ENCODE peak calls at places on chromosomes 3 and 15, in nine cellular contexts. One of them, this sample, is unnamed. For H3K36me3, the result is how much of the 10 kb centered on the place peaks cover.

GRCh38 chr15:90266485-90266884 is 1.0 kb downstream of the NGRN start:
- DNase-seq in cardiac muscle cell: peak
- DNase-seq in PC-9: no peak
- DNase-seq in CD4-positive, CD25-positive, alpha-beta regulatory T cell: peak
- DNase-seq in fibroblast of lung: peak
- DNase-seq in keratinocyte: no peak
- DNase-seq in A673: peak
- DNase-seq in kidney epithelial cell: no peak
- DNase-seq in CD8-positive, alpha-beta memory T cell: peak
- DNase-seq in this sample: no peak

GRCh38 chr3:100850156-100850555 is 140.9 kb downstream of the TFG start:
- DNase-seq in cardiac muscle cell: no peak
- DNase-seq in PC-9: no peak
- DNase-seq in CD4-positive, CD25-positive, alpha-beta regulatory T cell: no peak
- DNase-seq in fibroblast of lung: no peak
- DNase-seq in keratinocyte: no peak
- DNase-seq in A673: no peak
- DNase-seq in kidney epithelial cell: no peak
- DNase-seq in CD8-positive, alpha-beta memory T cell: no peak
- DNase-seq in this sample: no peak

GRCh38 chr3:197471221-197472010 is 84.4 kb downstream of the BDH1 start:
- DNase-seq in cardiac muscle cell: no peak
- DNase-seq in PC-9: no peak
- DNase-seq in CD4-positive, CD25-positive, alpha-beta regulatory T cell: no peak
- DNase-seq in fibroblast of lung: no peak
- DNase-seq in keratinocyte: no peak
- DNase-seq in A673: no peak
- DNase-seq in kidney epithelial cell: no peak
- DNase-seq in CD8-positive, alpha-beta memory T cell: no peak
- DNase-seq in this sample: no peak

GRCh38 chr3:46297658-46298423 is 55.6 kb downstream of the CCR3 start:
- DNase-seq in cardiac muscle cell: peak
- DNase-seq in PC-9: no peak
- DNase-seq in CD4-positive, CD25-positive, alpha-beta regulatory T cell: no peak
- DNase-seq in fibroblast of lung: no peak
- DNase-seq in keratinocyte: peak
- DNase-seq in A673: no peak
- DNase-seq in kidney epithelial cell: no peak
- DNase-seq in CD8-positive, alpha-beta memory T cell: no peak
- DNase-seq in this sample: no peak

GRCh38 chr15:52786436-52787122 is 3.6 kb downstream of the ONECUT1 start:
- DNase-seq in cardiac muscle cell: no peak
- DNase-seq in PC-9: no peak
- DNase-seq in CD4-positive, CD25-positive, alpha-beta regulatory T cell: no peak
- DNase-seq in fibroblast of lung: no peak
- DNase-seq in keratinocyte: no peak
- DNase-seq in A673: no peak
- DNase-seq in kidney epithelial cell: no peak
- DNase-seq in CD8-positive, alpha-beta memory T cell: no peak
- DNase-seq in this sample: no peak

GRCh38 chr15:71790081-71790480 is 20.3 kb upstream of the NR2E3 start:
- DNase-seq in cardiac muscle cell: no peak
- DNase-seq in PC-9: peak
- DNase-seq in CD4-positive, CD25-positive, alpha-beta regulatory T cell: no peak
- DNase-seq in fibroblast of lung: no peak
- DNase-seq in keratinocyte: peak
- DNase-seq in A673: no peak
- DNase-seq in kidney epithelial cell: no peak
- DNase-seq in CD8-positive, alpha-beta memory T cell: no peak
- DNase-seq in this sample: no peak

GRCh38 chr15:77546870-77547269 is 85.8 kb downstream of the LINGO1 start:
- DNase-seq in cardiac muscle cell: no peak
- DNase-seq in PC-9: no peak
- DNase-seq in CD4-positive, CD25-positive, alpha-beta regulatory T cell: no peak
- DNase-seq in fibroblast of lung: no peak
- DNase-seq in keratinocyte: no peak
- DNase-seq in A673: peak
- DNase-seq in kidney epithelial cell: no peak
- DNase-seq in CD8-positive, alpha-beta memory T cell: no peak
- DNase-seq in this sample: no peak

GRCh38 chr3:13105851-13106250 is 32.6 kb upstream of the IQSEC1 start:
- DNase-seq in cardiac muscle cell: no peak
- DNase-seq in PC-9: no peak
- DNase-seq in CD4-positive, CD25-positive, alpha-beta regulatory T cell: no peak
- DNase-seq in fibroblast of lung: no peak
- DNase-seq in keratinocyte: no peak
- DNase-seq in A673: no peak
- DNase-seq in kidney epithelial cell: no peak
- DNase-seq in CD8-positive, alpha-beta memory T cell: no peak
- DNase-seq in this sample: no peak

GRCh38 chr3:126551066-126551838 is 7.5 kb downstream of the C3orf22 start:
- DNase-seq in cardiac muscle cell: no peak
- DNase-seq in PC-9: no peak
- DNase-seq in CD4-positive, CD25-positive, alpha-beta regulatory T cell: no peak
- DNase-seq in fibroblast of lung: no peak
- DNase-seq in keratinocyte: no peak
- DNase-seq in A673: no peak
- DNase-seq in kidney epithelial cell: no peak
- DNase-seq in CD8-positive, alpha-beta memory T cell: no peak
- DNase-seq in this sample: no peak

GRCh38 chr3:33523093-33523667 is 83.0 kb upstream of the UBP1 start:
- DNase-seq in cardiac muscle cell: no peak
- DNase-seq in PC-9: no peak
- DNase-seq in CD4-positive, CD25-positive, alpha-beta regulatory T cell: no peak
- DNase-seq in fibroblast of lung: no peak
- DNase-seq in keratinocyte: no peak
- DNase-seq in A673: no peak
- DNase-seq in kidney epithelial cell: no peak
- DNase-seq in CD8-positive, alpha-beta memory T cell: no peak
- DNase-seq in this sample: no peak

GRCh38 chr15:63401078-63401477 is 19.4 kb upstream of the CA12 start:
- DNase-seq in cardiac muscle cell: no peak
- DNase-seq in PC-9: no peak
- DNase-seq in CD4-positive, CD25-positive, alpha-beta regulatory T cell: no peak
- DNase-seq in fibroblast of lung: no peak
- DNase-seq in keratinocyte: no peak
- DNase-seq in A673: no peak
- DNase-seq in kidney epithelial cell: no peak
- DNase-seq in CD8-positive, alpha-beta memory T cell: no peak
- DNase-seq in this sample: no peak

GRCh38 chr3:53150247-53151085 is 10.5 kb upstream of the PRKCD start:
- DNase-seq in cardiac muscle cell: no peak
- DNase-seq in PC-9: no peak
- DNase-seq in CD4-positive, CD25-positive, alpha-beta regulatory T cell: no peak
- DNase-seq in fibroblast of lung: peak
- DNase-seq in keratinocyte: no peak
- DNase-seq in A673: no peak
- DNase-seq in kidney epithelial cell: no peak
- DNase-seq in CD8-positive, alpha-beta memory T cell: no peak
- DNase-seq in this sample: no peak

GRCh38 chr3:130857336-130858026 is 36.4 kb upstream of the ATP2C1 start:
- DNase-seq in cardiac muscle cell: no peak
- DNase-seq in PC-9: no peak
- DNase-seq in CD4-positive, CD25-positive, alpha-beta regulatory T cell: no peak
- DNase-seq in fibroblast of lung: no peak
- DNase-seq in keratinocyte: no peak
- DNase-seq in A673: no peak
- DNase-seq in kidney epithelial cell: no peak
- DNase-seq in CD8-positive, alpha-beta memory T cell: no peak
- DNase-seq in this sample: no peak

GRCh38 chr15:22867886-22868285 is 29.4 kb downstream of the NIPA2 start:
- DNase-seq in cardiac muscle cell: no peak
- DNase-seq in PC-9: no peak
- DNase-seq in CD4-positive, CD25-positive, alpha-beta regulatory T cell: no peak
- DNase-seq in fibroblast of lung: no peak
- DNase-seq in keratinocyte: no peak
- DNase-seq in A673: no peak
- DNase-seq in kidney epithelial cell: no peak
- DNase-seq in CD8-positive, alpha-beta memory T cell: no peak
- DNase-seq in this sample: no peak

GRCh38 chr15:22868495-22868894 is 30.0 kb downstream of the NIPA2 start:
- DNase-seq in cardiac muscle cell: no peak
- DNase-seq in PC-9: no peak
- DNase-seq in CD4-positive, CD25-positive, alpha-beta regulatory T cell: no peak
- DNase-seq in fibroblast of lung: peak
- DNase-seq in keratinocyte: no peak
- DNase-seq in A673: no peak
- DNase-seq in kidney epithelial cell: no peak
- DNase-seq in CD8-positive, alpha-beta memory T cell: no peak
- DNase-seq in this sample: no peak

GRCh38 chr15:22861151-22861550 is 22.7 kb downstream of the NIPA2 start:
- DNase-seq in cardiac muscle cell: no peak
- DNase-seq in PC-9: no peak
- DNase-seq in CD4-positive, CD25-positive, alpha-beta regulatory T cell: no peak
- DNase-seq in fibroblast of lung: no peak
- DNase-seq in keratinocyte: no peak
- DNase-seq in A673: no peak
- DNase-seq in kidney epithelial cell: no peak
- DNase-seq in CD8-positive, alpha-beta memory T cell: no peak
- DNase-seq in this sample: no peak

GRCh38 chr15:22866066-22866465 is 27.6 kb downstream of the NIPA2 start:
- DNase-seq in cardiac muscle cell: peak
- DNase-seq in PC-9: no peak
- DNase-seq in CD4-positive, CD25-positive, alpha-beta regulatory T cell: no peak
- DNase-seq in fibroblast of lung: no peak
- DNase-seq in keratinocyte: no peak
- DNase-seq in A673: no peak
- DNase-seq in kidney epithelial cell: no peak
- DNase-seq in CD8-positive, alpha-beta memory T cell: no peak
- DNase-seq in this sample: no peak

DNA sequence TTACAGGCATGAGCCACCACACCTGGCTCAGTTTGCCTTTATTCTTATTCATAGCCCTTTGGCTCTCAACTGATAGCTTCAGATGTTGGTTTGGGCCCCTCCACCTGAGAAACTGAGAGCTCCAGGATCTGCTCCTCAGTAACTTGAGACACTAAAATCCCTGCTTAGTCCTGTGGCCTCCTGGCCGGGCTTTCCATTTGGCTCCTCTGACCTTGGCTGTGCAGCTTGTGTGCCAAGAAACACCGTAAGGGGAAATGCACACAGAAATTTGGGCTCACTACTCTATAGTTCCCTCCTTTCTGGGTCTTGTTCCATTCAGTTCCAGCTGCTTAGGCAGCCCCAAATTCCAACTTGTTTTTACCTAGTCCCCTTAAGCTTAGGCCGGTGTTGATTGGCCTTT is 24.9 kb downstream of the NIPA2 start:
- DNase-seq in cardiac muscle cell: no peak
- DNase-seq in PC-9: no peak
- DNase-seq in CD4-positive, CD25-positive, alpha-beta regulatory T cell: no peak
- DNase-seq in fibroblast of lung: no peak
- DNase-seq in keratinocyte: no peak
- DNase-seq in A673: no peak
- DNase-seq in kidney epithelial cell: no peak
- DNase-seq in CD8-positive, alpha-beta memory T cell: no peak
- DNase-seq in this sample: no peak
- H3K36me3 ChIP-seq in cardiac muscle cell: under half
- H3K36me3 ChIP-seq in PC-9: under half
- H3K36me3 ChIP-seq in CD4-positive, CD25-positive, alpha-beta regulatory T cell: half or more
- H3K36me3 ChIP-seq in fibroblast of lung: under half
- H3K36me3 ChIP-seq in keratinocyte: under half
- H3K36me3 ChIP-seq in A673: half or more
- H3K36me3 ChIP-seq in kidney epithelial cell: under half
- H3K36me3 ChIP-seq in CD8-positive, alpha-beta memory T cell: under half
- H3K36me3 ChIP-seq in this sample: under half

GRCh38 chr15:92881838-92882696 is 18.1 kb upstream of the CHD2 start:
- DNase-seq in cardiac muscle cell: peak
- DNase-seq in PC-9: peak
- DNase-seq in CD4-positive, CD25-positive, alpha-beta regulatory T cell: peak
- DNase-seq in fibroblast of lung: peak
- DNase-seq in keratinocyte: peak
- DNase-seq in A673: peak
- DNase-seq in kidney epithelial cell: peak
- DNase-seq in CD8-positive, alpha-beta memory T cell: peak
- DNase-seq in this sample: peak
- H3K4me3 ChIP-seq in cardiac muscle cell: peak
- H3K4me3 ChIP-seq in PC-9: peak
- H3K4me3 ChIP-seq in CD4-positive, CD25-positive, alpha-beta regulatory T cell: peak
- H3K4me3 ChIP-seq in fibroblast of lung: no peak
- H3K4me3 ChIP-seq in keratinocyte: peak
- H3K4me3 ChIP-seq in A673: peak
- H3K4me3 ChIP-seq in kidney epithelial cell: peak
- H3K4me3 ChIP-seq in CD8-positive, alpha-beta memory T cell: peak
- H3K4me3 ChIP-seq in this sample: peak

GRCh38 chr15:95327661-95328060 is 1002.8 kb upstream of the NR2F2 start:
- DNase-seq in cardiac muscle cell: no peak
- DNase-seq in PC-9: no peak
- DNase-seq in CD4-positive, CD25-positive, alpha-beta regulatory T cell: no peak
- DNase-seq in fibroblast of lung: no peak
- DNase-seq in keratinocyte: no peak
- DNase-seq in A673: no peak
- DNase-seq in kidney epithelial cell: no peak
- DNase-seq in CD8-positive, alpha-beta memory T cell: no peak
- DNase-seq in this sample: no peak

GRCh38 chr15:95325763-95326688 is 1004.5 kb upstream of the NR2F2 start:
- DNase-seq in cardiac muscle cell: peak
- DNase-seq in PC-9: no peak
- DNase-seq in CD4-positive, CD25-positive, alpha-beta regulatory T cell: no peak
- DNase-seq in fibroblast of lung: peak
- DNase-seq in keratinocyte: no peak
- DNase-seq in A673: no peak
- DNase-seq in kidney epithelial cell: no peak
- DNase-seq in CD8-positive, alpha-beta memory T cell: no peak
- DNase-seq in this sample: no peak

GRCh38 chr15:95326689-95327525 is 1003.6 kb upstream of the NR2F2 start:
- DNase-seq in cardiac muscle cell: no peak
- DNase-seq in PC-9: no peak
- DNase-seq in CD4-positive, CD25-positive, alpha-beta regulatory T cell: no peak
- DNase-seq in fibroblast of lung: no peak
- DNase-seq in keratinocyte: no peak
- DNase-seq in A673: no peak
- DNase-seq in kidney epithelial cell: no peak
- DNase-seq in CD8-positive, alpha-beta memory T cell: no peak
- DNase-seq in this sample: no peak

GRCh38 chr15:95324596-95325135 is 1005.8 kb upstream of the NR2F2 start:
- DNase-seq in cardiac muscle cell: no peak
- DNase-seq in PC-9: no peak
- DNase-seq in CD4-positive, CD25-positive, alpha-beta regulatory T cell: no peak
- DNase-seq in fibroblast of lung: no peak
- DNase-seq in keratinocyte: no peak
- DNase-seq in A673: no peak
- DNase-seq in kidney epithelial cell: no peak
- DNase-seq in CD8-positive, alpha-beta memory T cell: no peak
- DNase-seq in this sample: no peak

GRCh38 chr15:95323798-95324197 is 1006.7 kb upstream of the NR2F2 start:
- DNase-seq in cardiac muscle cell: no peak
- DNase-seq in PC-9: no peak
- DNase-seq in CD4-positive, CD25-positive, alpha-beta regulatory T cell: no peak
- DNase-seq in fibroblast of lung: no peak
- DNase-seq in keratinocyte: no peak
- DNase-seq in A673: no peak
- DNase-seq in kidney epithelial cell: no peak
- DNase-seq in CD8-positive, alpha-beta memory T cell: no peak
- DNase-seq in this sample: no peak
- H3K36me3 ChIP-seq in cardiac muscle cell: under half
- H3K36me3 ChIP-seq in PC-9: under half
- H3K36me3 ChIP-seq in CD4-positive, CD25-positive, alpha-beta regulatory T cell: under half
- H3K36me3 ChIP-seq in fibroblast of lung: under half
- H3K36me3 ChIP-seq in keratinocyte: under half
- H3K36me3 ChIP-seq in A673: under half
- H3K36me3 ChIP-seq in kidney epithelial cell: under half
- H3K36me3 ChIP-seq in CD8-positive, alpha-beta memory T cell: under half
- H3K36me3 ChIP-seq in this sample: under half

GRCh38 chr3:73727854-73728253 is 103.1 kb upstream of the PDZRN3 start:
- DNase-seq in cardiac muscle cell: no peak
- DNase-seq in PC-9: no peak
- DNase-seq in CD4-positive, CD25-positive, alpha-beta regulatory T cell: no peak
- DNase-seq in fibroblast of lung: no peak
- DNase-seq in keratinocyte: no peak
- DNase-seq in A673: no peak
- DNase-seq in kidney epithelial cell: no peak
- DNase-seq in CD8-positive, alpha-beta memory T cell: no peak
- DNase-seq in this sample: no peak
- H3K4me3 ChIP-seq in cardiac muscle cell: no peak
- H3K4me3 ChIP-seq in PC-9: no peak
- H3K4me3 ChIP-seq in CD4-positive, CD25-positive, alpha-beta regulatory T cell: no peak
- H3K4me3 ChIP-seq in fibroblast of lung: no peak
- H3K4me3 ChIP-seq in keratinocyte: no peak
- H3K4me3 ChIP-seq in A673: no peak
- H3K4me3 ChIP-seq in kidney epithelial cell: no peak
- H3K4me3 ChIP-seq in CD8-positive, alpha-beta memory T cell: no peak
- H3K4me3 ChIP-seq in this sample: no peak